ENCODE peak calls at places on chromosomes 1 and 21, in eight cellular contexts. One of them, this sample, is unnamed.

GRCh38 chr1:211229365-211229759 is 29.8 kb upstream of the RCOR3 start:
- DNase-seq in NCI-H510A treated with DMSO at 0.1 percent for 48 hours: no peak
- DNase-seq in ovary: no peak
- DNase-seq in cardiac muscle cell: no peak
- DNase-seq in heart right ventricle: no peak
- DNase-seq in astrocyte: no peak
- DNase-seq in psoas muscle: no peak
- DNase-seq in stimulated activated CD4-positive, alpha-beta T cell treated with anti-CD3 and anti-CD28 coated beads, Interleukin-2, amount 100 ng/mL, for 48 hours: no peak
- DNase-seq in this sample: no peak

GRCh38 chr21:29064850-29065481 is 8.5 kb downstream of the CCT8 start:
- DNase-seq in NCI-H510A treated with DMSO at 0.1 percent for 48 hours: no peak
- DNase-seq in ovary: no peak
- DNase-seq in cardiac muscle cell: no peak
- DNase-seq in heart right ventricle: no peak
- DNase-seq in astrocyte: no peak
- DNase-seq in psoas muscle: no peak
- DNase-seq in stimulated activated CD4-positive, alpha-beta T cell treated with anti-CD3 and anti-CD28 coated beads, Interleukin-2, amount 100 ng/mL, for 48 hours: no peak
- DNase-seq in this sample: no peak

GRCh38 chr21:32298148-32298559 is 501 bp upstream of the MRAP start:
- DNase-seq in NCI-H510A treated with DMSO at 0.1 percent for 48 hours: no peak
- DNase-seq in ovary: peak; percentile 66
- DNase-seq in cardiac muscle cell: no peak
- DNase-seq in heart right ventricle: no peak
- DNase-seq in astrocyte: no peak
- DNase-seq in psoas muscle: no peak
- DNase-seq in stimulated activated CD4-positive, alpha-beta T cell treated with anti-CD3 and anti-CD28 coated beads, Interleukin-2, amount 100 ng/mL, for 48 hours: no peak
- DNase-seq in this sample: no peak

GRCh38 chr1:182197555-182197954 is 136.0 kb upstream of the ZNF648 start:
- DNase-seq in NCI-H510A treated with DMSO at 0.1 percent for 48 hours: no peak
- DNase-seq in ovary: peak; percentile 74
- DNase-seq in cardiac muscle cell: no peak
- DNase-seq in heart right ventricle: peak; percentile 15
- DNase-seq in astrocyte: no peak
- DNase-seq in psoas muscle: peak; percentile 40
- DNase-seq in stimulated activated CD4-positive, alpha-beta T cell treated with anti-CD3 and anti-CD28 coated beads, Interleukin-2, amount 100 ng/mL, for 48 hours: no peak
- DNase-seq in this sample: no peak

GRCh38 chr1:185567006-185567405 is 167.2 kb upstream of the HMCN1 start:
- DNase-seq in NCI-H510A treated with DMSO at 0.1 percent for 48 hours: peak; percentile 94
- DNase-seq in ovary: no peak
- DNase-seq in cardiac muscle cell: no peak
- DNase-seq in heart right ventricle: no peak
- DNase-seq in astrocyte: peak; percentile 64
- DNase-seq in psoas muscle: no peak
- DNase-seq in stimulated activated CD4-positive, alpha-beta T cell treated with anti-CD3 and anti-CD28 coated beads, Interleukin-2, amount 100 ng/mL, for 48 hours: peak; percentile 23
- DNase-seq in this sample: no peak

GRCh38 chr1:201559679-201560162 is 20.8 kb downstream of the NAV1 start:
- DNase-seq in NCI-H510A treated with DMSO at 0.1 percent for 48 hours: peak; percentile 82
- DNase-seq in ovary: peak; percentile 79
- DNase-seq in cardiac muscle cell: peak; percentile 83
- DNase-seq in heart right ventricle: peak; percentile 80
- DNase-seq in astrocyte: peak; percentile 69
- DNase-seq in psoas muscle: peak; percentile 79
- DNase-seq in stimulated activated CD4-positive, alpha-beta T cell treated with anti-CD3 and anti-CD28 coated beads, Interleukin-2, amount 100 ng/mL, for 48 hours: peak; percentile 51
- DNase-seq in this sample: no peak

GRCh38 chr1:11675362-11675761 is 5.6 kb downstream of the MAD2L2 start:
- DNase-seq in NCI-H510A treated with DMSO at 0.1 percent for 48 hours: no peak
- DNase-seq in ovary: no peak
- DNase-seq in cardiac muscle cell: no peak
- DNase-seq in heart right ventricle: no peak
- DNase-seq in astrocyte: no peak
- DNase-seq in psoas muscle: no peak
- DNase-seq in stimulated activated CD4-positive, alpha-beta T cell treated with anti-CD3 and anti-CD28 coated beads, Interleukin-2, amount 100 ng/mL, for 48 hours: no peak
- DNase-seq in this sample: no peak

GRCh38 chr1:21966247-21967000 is 10.4 kb upstream of the CELA3B start:
- DNase-seq in NCI-H510A treated with DMSO at 0.1 percent for 48 hours: no peak
- DNase-seq in ovary: no peak
- DNase-seq in cardiac muscle cell: no peak
- DNase-seq in heart right ventricle: no peak
- DNase-seq in astrocyte: peak; percentile 46
- DNase-seq in psoas muscle: no peak
- DNase-seq in stimulated activated CD4-positive, alpha-beta T cell treated with anti-CD3 and anti-CD28 coated beads, Interleukin-2, amount 100 ng/mL, for 48 hours: no peak
- DNase-seq in this sample: no peak

GRCh38 chr1:38154089-38154470 is 107.5 kb upstream of the POU3F1 start:
- DNase-seq in NCI-H510A treated with DMSO at 0.1 percent for 48 hours: no peak
- DNase-seq in ovary: no peak
- DNase-seq in cardiac muscle cell: no peak
- DNase-seq in heart right ventricle: no peak
- DNase-seq in astrocyte: no peak
- DNase-seq in psoas muscle: no peak
- DNase-seq in stimulated activated CD4-positive, alpha-beta T cell treated with anti-CD3 and anti-CD28 coated beads, Interleukin-2, amount 100 ng/mL, for 48 hours: no peak
- DNase-seq in this sample: no peak

GRCh38 chr1:191174298-191174697 is 696.6 kb upstream of the BRINP3 start:
- DNase-seq in NCI-H510A treated with DMSO at 0.1 percent for 48 hours: no peak
- DNase-seq in ovary: no peak
- DNase-seq in cardiac muscle cell: no peak
- DNase-seq in heart right ventricle: no peak
- DNase-seq in astrocyte: no peak
- DNase-seq in psoas muscle: no peak
- DNase-seq in stimulated activated CD4-positive, alpha-beta T cell treated with anti-CD3 and anti-CD28 coated beads, Interleukin-2, amount 100 ng/mL, for 48 hours: no peak
- DNase-seq in this sample: no peak

GRCh38 chr1:11013160-11013531 is 692 bp downstream of the TARDBP start:
- DNase-seq in NCI-H510A treated with DMSO at 0.1 percent for 48 hours: no peak
- DNase-seq in ovary: no peak
- DNase-seq in cardiac muscle cell: no peak
- DNase-seq in heart right ventricle: no peak
- DNase-seq in astrocyte: peak; percentile 32
- DNase-seq in psoas muscle: no peak
- DNase-seq in stimulated activated CD4-positive, alpha-beta T cell treated with anti-CD3 and anti-CD28 coated beads, Interleukin-2, amount 100 ng/mL, for 48 hours: no peak
- DNase-seq in this sample: no peak

GRCh38 chr1:208110296-208110695 is 133.9 kb downstream of the PLXNA2 start:
- DNase-seq in NCI-H510A treated with DMSO at 0.1 percent for 48 hours: no peak
- DNase-seq in ovary: no peak
- DNase-seq in cardiac muscle cell: no peak
- DNase-seq in heart right ventricle: no peak
- DNase-seq in astrocyte: no peak
- DNase-seq in psoas muscle: no peak
- DNase-seq in stimulated activated CD4-positive, alpha-beta T cell treated with anti-CD3 and anti-CD28 coated beads, Interleukin-2, amount 100 ng/mL, for 48 hours: no peak
- DNase-seq in this sample: no peak

GRCh38 chr1:184492543-184492942 is 105.7 kb downstream of the C1orf21 start:
- DNase-seq in NCI-H510A treated with DMSO at 0.1 percent for 48 hours: no peak
- DNase-seq in ovary: no peak
- DNase-seq in cardiac muscle cell: no peak
- DNase-seq in heart right ventricle: no peak
- DNase-seq in astrocyte: no peak
- DNase-seq in psoas muscle: no peak
- DNase-seq in stimulated activated CD4-positive, alpha-beta T cell treated with anti-CD3 and anti-CD28 coated beads, Interleukin-2, amount 100 ng/mL, for 48 hours: no peak
- DNase-seq in this sample: no peak

GRCh38 chr1:119467857-119468666 is 38.9 kb upstream of the HSD3B1 start:
- DNase-seq in NCI-H510A treated with DMSO at 0.1 percent for 48 hours: peak; percentile 45
- DNase-seq in ovary: no peak
- DNase-seq in cardiac muscle cell: no peak
- DNase-seq in heart right ventricle: no peak
- DNase-seq in astrocyte: no peak
- DNase-seq in psoas muscle: no peak
- DNase-seq in stimulated activated CD4-positive, alpha-beta T cell treated with anti-CD3 and anti-CD28 coated beads, Interleukin-2, amount 100 ng/mL, for 48 hours: no peak
- DNase-seq in this sample: no peak

GRCh38 chr1:193115629-193116227 is 6.1 kb upstream of the CDC73 start:
- DNase-seq in NCI-H510A treated with DMSO at 0.1 percent for 48 hours: no peak
- DNase-seq in ovary: peak; percentile 35
- DNase-seq in cardiac muscle cell: peak; percentile 78
- DNase-seq in heart right ventricle: no peak
- DNase-seq in astrocyte: peak; percentile 100
- DNase-seq in psoas muscle: no peak
- DNase-seq in stimulated activated CD4-positive, alpha-beta T cell treated with anti-CD3 and anti-CD28 coated beads, Interleukin-2, amount 100 ng/mL, for 48 hours: no peak
- DNase-seq in this sample: no peak

GRCh38 chr1:220487297-220487820 is 40.6 kb upstream of the MARK1 start:
- DNase-seq in NCI-H510A treated with DMSO at 0.1 percent for 48 hours: peak; percentile 48
- DNase-seq in ovary: no peak
- DNase-seq in cardiac muscle cell: no peak
- DNase-seq in heart right ventricle: no peak
- DNase-seq in astrocyte: peak; percentile 51
- DNase-seq in psoas muscle: no peak
- DNase-seq in stimulated activated CD4-positive, alpha-beta T cell treated with anti-CD3 and anti-CD28 coated beads, Interleukin-2, amount 100 ng/mL, for 48 hours: peak; percentile 9
- DNase-seq in this sample: no peak

GRCh38 chr1:8674912-8675311 is 142.5 kb downstream of the RERE start:
- DNase-seq in NCI-H510A treated with DMSO at 0.1 percent for 48 hours: no peak
- DNase-seq in ovary: no peak
- DNase-seq in cardiac muscle cell: no peak
- DNase-seq in heart right ventricle: no peak
- DNase-seq in astrocyte: peak; percentile 30
- DNase-seq in psoas muscle: no peak
- DNase-seq in stimulated activated CD4-positive, alpha-beta T cell treated with anti-CD3 and anti-CD28 coated beads, Interleukin-2, amount 100 ng/mL, for 48 hours: no peak
- DNase-seq in this sample: no peak

GRCh38 chr1:99786751-99787501 is 20.5 kb upstream of the FRRS1 start:
- DNase-seq in NCI-H510A treated with DMSO at 0.1 percent for 48 hours: no peak
- DNase-seq in ovary: no peak
- DNase-seq in cardiac muscle cell: no peak
- DNase-seq in heart right ventricle: no peak
- DNase-seq in astrocyte: no peak
- DNase-seq in psoas muscle: no peak
- DNase-seq in stimulated activated CD4-positive, alpha-beta T cell treated with anti-CD3 and anti-CD28 coated beads, Interleukin-2, amount 100 ng/mL, for 48 hours: no peak
- DNase-seq in this sample: no peak

GRCh38 chr1:164953815-164954214 is 394.8 kb downstream of the PBX1 start:
- DNase-seq in NCI-H510A treated with DMSO at 0.1 percent for 48 hours: no peak
- DNase-seq in ovary: no peak
- DNase-seq in cardiac muscle cell: no peak
- DNase-seq in heart right ventricle: no peak
- DNase-seq in astrocyte: no peak
- DNase-seq in psoas muscle: no peak
- DNase-seq in stimulated activated CD4-positive, alpha-beta T cell treated with anti-CD3 and anti-CD28 coated beads, Interleukin-2, amount 100 ng/mL, for 48 hours: no peak
- DNase-seq in this sample: no peak

GRCh38 chr1:31811605-31812004 is 4.2 kb downstream of the SPOCD1 start:
- DNase-seq in NCI-H510A treated with DMSO at 0.1 percent for 48 hours: no peak
- DNase-seq in ovary: no peak
- DNase-seq in cardiac muscle cell: peak; percentile 41
- DNase-seq in heart right ventricle: no peak
- DNase-seq in astrocyte: peak; percentile 49
- DNase-seq in psoas muscle: no peak
- DNase-seq in stimulated activated CD4-positive, alpha-beta T cell treated with anti-CD3 and anti-CD28 coated beads, Interleukin-2, amount 100 ng/mL, for 48 hours: no peak
- DNase-seq in this sample: no peak

GRCh38 chr1:178034676-178035075 is 59.2 kb upstream of the RASAL2 start:
- DNase-seq in NCI-H510A treated with DMSO at 0.1 percent for 48 hours: no peak
- DNase-seq in ovary: no peak
- DNase-seq in cardiac muscle cell: no peak
- DNase-seq in heart right ventricle: no peak
- DNase-seq in astrocyte: no peak
- DNase-seq in psoas muscle: no peak
- DNase-seq in stimulated activated CD4-positive, alpha-beta T cell treated with anti-CD3 and anti-CD28 coated beads, Interleukin-2, amount 100 ng/mL, for 48 hours: no peak
- DNase-seq in this sample: no peak

GRCh38 chr1:116847688-116848531 is 61.8 kb upstream of the PTGFRN start:
- DNase-seq in NCI-H510A treated with DMSO at 0.1 percent for 48 hours: no peak
- DNase-seq in ovary: peak; percentile 27
- DNase-seq in cardiac muscle cell: no peak
- DNase-seq in heart right ventricle: peak; percentile 70
- DNase-seq in astrocyte: peak; percentile 69
- DNase-seq in psoas muscle: peak; percentile 61
- DNase-seq in stimulated activated CD4-positive, alpha-beta T cell treated with anti-CD3 and anti-CD28 coated beads, Interleukin-2, amount 100 ng/mL, for 48 hours: no peak
- DNase-seq in this sample: no peak

GRCh38 chr1:6365047-6365446 is 28.5 kb downstream of the ACOT7 start:
- DNase-seq in NCI-H510A treated with DMSO at 0.1 percent for 48 hours: no peak
- DNase-seq in ovary: no peak
- DNase-seq in cardiac muscle cell: no peak
- DNase-seq in heart right ventricle: no peak
- DNase-seq in astrocyte: no peak
- DNase-seq in psoas muscle: no peak
- DNase-seq in stimulated activated CD4-positive, alpha-beta T cell treated with anti-CD3 and anti-CD28 coated beads, Interleukin-2, amount 100 ng/mL, for 48 hours: no peak
- DNase-seq in this sample: no peak

GRCh38 chr1:112791723-112792104 is 76.6 kb upstream of the PPM1J start:
- DNase-seq in NCI-H510A treated with DMSO at 0.1 percent for 48 hours: no peak
- DNase-seq in ovary: no peak
- DNase-seq in cardiac muscle cell: no peak
- DNase-seq in heart right ventricle: no peak
- DNase-seq in astrocyte: no peak
- DNase-seq in psoas muscle: no peak
- DNase-seq in stimulated activated CD4-positive, alpha-beta T cell treated with anti-CD3 and anti-CD28 coated beads, Interleukin-2, amount 100 ng/mL, for 48 hours: no peak
- DNase-seq in this sample: no peak

GRCh38 chr1:220922951-220923350 is 43.7 kb downstream of the HLX start:
- DNase-seq in NCI-H510A treated with DMSO at 0.1 percent for 48 hours: no peak
- DNase-seq in ovary: no peak
- DNase-seq in cardiac muscle cell: no peak
- DNase-seq in heart right ventricle: no peak
- DNase-seq in astrocyte: no peak
- DNase-seq in psoas muscle: no peak
- DNase-seq in stimulated activated CD4-positive, alpha-beta T cell treated with anti-CD3 and anti-CD28 coated beads, Interleukin-2, amount 100 ng/mL, for 48 hours: no peak
- DNase-seq in this sample: no peak

GRCh38 chr1:165631403-165632151 is 543 bp downstream of the MGST3 start:
- DNase-seq in NCI-H510A treated with DMSO at 0.1 percent for 48 hours: peak; percentile 49
- DNase-seq in ovary: peak; percentile 58
- DNase-seq in cardiac muscle cell: peak; percentile 49
- DNase-seq in heart right ventricle: peak; percentile 40
- DNase-seq in astrocyte: peak; percentile 87
- DNase-seq in psoas muscle: peak; percentile 59
- DNase-seq in stimulated activated CD4-positive, alpha-beta T cell treated with anti-CD3 and anti-CD28 coated beads, Interleukin-2, amount 100 ng/mL, for 48 hours: peak; percentile 44
- DNase-seq in this sample: no peak

GRCh38 chr1:212699104-212699838 is 369 bp downstream of the BATF3 start:
- DNase-seq in NCI-H510A treated with DMSO at 0.1 percent for 48 hours: peak; percentile 36
- DNase-seq in ovary: peak; percentile 22
- DNase-seq in cardiac muscle cell: peak; percentile 58
- DNase-seq in heart right ventricle: no peak
- DNase-seq in astrocyte: no peak
- DNase-seq in psoas muscle: peak; percentile 42
- DNase-seq in stimulated activated CD4-positive, alpha-beta T cell treated with anti-CD3 and anti-CD28 coated beads, Interleukin-2, amount 100 ng/mL, for 48 hours: no peak
- DNase-seq in this sample: no peak

GRCh38 chr1:24161270-24161669 is 18.3 kb upstream of the IL22RA1 start:
- DNase-seq in NCI-H510A treated with DMSO at 0.1 percent for 48 hours: no peak
- DNase-seq in ovary: no peak
- DNase-seq in cardiac muscle cell: no peak
- DNase-seq in heart right ventricle: no peak
- DNase-seq in astrocyte: no peak
- DNase-seq in psoas muscle: no peak
- DNase-seq in stimulated activated CD4-positive, alpha-beta T cell treated with anti-CD3 and anti-CD28 coated beads, Interleukin-2, amount 100 ng/mL, for 48 hours: no peak
- DNase-seq in this sample: no peak

GRCh38 chr1:69847670-69848069 is 279.9 kb downstream of the LRRC7 start:
- DNase-seq in NCI-H510A treated with DMSO at 0.1 percent for 48 hours: no peak
- DNase-seq in ovary: no peak
- DNase-seq in cardiac muscle cell: no peak
- DNase-seq in heart right ventricle: no peak
- DNase-seq in astrocyte: no peak
- DNase-seq in psoas muscle: no peak
- DNase-seq in stimulated activated CD4-positive, alpha-beta T cell treated with anti-CD3 and anti-CD28 coated beads, Interleukin-2, amount 100 ng/mL, for 48 hours: no peak
- DNase-seq in this sample: no peak

GRCh38 chr1:5875345-5875910 is 116.8 kb downstream of the NPHP4 start:
- DNase-seq in NCI-H510A treated with DMSO at 0.1 percent for 48 hours: no peak
- DNase-seq in ovary: no peak
- DNase-seq in cardiac muscle cell: no peak
- DNase-seq in heart right ventricle: no peak
- DNase-seq in astrocyte: no peak
- DNase-seq in psoas muscle: no peak
- DNase-seq in stimulated activated CD4-positive, alpha-beta T cell treated with anti-CD3 and anti-CD28 coated beads, Interleukin-2, amount 100 ng/mL, for 48 hours: no peak
- DNase-seq in this sample: no peak

GRCh38 chr1:247536340-247536739 is at the start of gene OR2C3:
- DNase-seq in NCI-H510A treated with DMSO at 0.1 percent for 48 hours: no peak
- DNase-seq in ovary: no peak
- DNase-seq in cardiac muscle cell: no peak
- DNase-seq in heart right ventricle: no peak
- DNase-seq in astrocyte: no peak
- DNase-seq in psoas muscle: no peak
- DNase-seq in stimulated activated CD4-positive, alpha-beta T cell treated with anti-CD3 and anti-CD28 coated beads, Interleukin-2, amount 100 ng/mL, for 48 hours: no peak
- DNase-seq in this sample: no peak

GRCh38 chr1:53729536-53730485 is 9.2 kb downstream of the GLIS1 start:
- DNase-seq in NCI-H510A treated with DMSO at 0.1 percent for 48 hours: no peak
- DNase-seq in ovary: no peak
- DNase-seq in cardiac muscle cell: no peak
- DNase-seq in heart right ventricle: no peak
- DNase-seq in astrocyte: no peak
- DNase-seq in psoas muscle: no peak
- DNase-seq in stimulated activated CD4-positive, alpha-beta T cell treated with anti-CD3 and anti-CD28 coated beads, Interleukin-2, amount 100 ng/mL, for 48 hours: no peak
- DNase-seq in this sample: no peak

GRCh38 chr1:60569189-60569588 is 495.6 kb upstream of the C1orf87 start:
- DNase-seq in NCI-H510A treated with DMSO at 0.1 percent for 48 hours: no peak
- DNase-seq in ovary: no peak
- DNase-seq in cardiac muscle cell: no peak
- DNase-seq in heart right ventricle: no peak
- DNase-seq in astrocyte: no peak
- DNase-seq in psoas muscle: no peak
- DNase-seq in stimulated activated CD4-positive, alpha-beta T cell treated with anti-CD3 and anti-CD28 coated beads, Interleukin-2, amount 100 ng/mL, for 48 hours: no peak
- DNase-seq in this sample: no peak

GRCh38 chr1:966135-966602 is at the start of gene PLEKHN1:
- DNase-seq in NCI-H510A treated with DMSO at 0.1 percent for 48 hours: no peak
- DNase-seq in ovary: no peak
- DNase-seq in cardiac muscle cell: no peak
- DNase-seq in heart right ventricle: no peak
- DNase-seq in astrocyte: peak; percentile 41
- DNase-seq in psoas muscle: peak; percentile 22
- DNase-seq in stimulated activated CD4-positive, alpha-beta T cell treated with anti-CD3 and anti-CD28 coated beads, Interleukin-2, amount 100 ng/mL, for 48 hours: no peak
- DNase-seq in this sample: no peak